ENCODE peak calls at places on chromosome 17, in four cellular contexts. M is GM23248, P is body of pancreas, A is OCI-LY7. F is an unnamed sample.

GRCh38 chr17:32993977-32994376 is 2.3 kb downstream of the SPACA3 start:
- DNase-seq in A (no peak), M (no peak), P (no peak), F (peak)

GRCh38 chr17:68676856-68677255 is 75.7 kb upstream of the FAM20A start:
- DNase-seq in P (no peak), A (no peak), M (no peak), F (no peak)

GRCh38 chr17:66281671-66282369 is 20.6 kb upstream of the PRKCA start:
- DNase-seq in A (no peak), P (no peak), M (no peak), F (no peak)

GRCh38 chr17:73453090-73453489 is 141.3 kb upstream of the CDC42EP4 start:
- DNase-seq in A (no peak), M (no peak), P (no peak), F (no peak)

GRCh38 chr17:413706-414440 is 61.3 kb upstream of the RPH3AL start:
- DNase-seq in A (no peak), M (no peak), P (no peak), F (peak)

GRCh38 chr17:28042721-28043291 is 329 bp downstream of the NLK start:
- DNase-seq in P (no peak), M (no peak), A (no peak), F (no peak)

GRCh38 chr17:6473128-6473767 is 29.0 kb downstream of the PIMREG start:
- DNase-seq in P (peak), A (peak), M (peak), F (peak)

GRCh38 chr17:1073241-1073962 is 76.5 kb downstream of the TIMM22 start:
- DNase-seq in P (no peak), M (no peak), A (no peak), F (no peak)

GRCh38 chr17:27239046-27239445 is 54.9 kb upstream of the WSB1 start:
- DNase-seq in A (no peak), M (no peak), P (no peak), F (no peak)

GRCh38 chr17:19787733-19788357 is 39.7 kb upstream of the ALDH3A1 start:
- DNase-seq in P (no peak), A (no peak), M (peak), F (no peak)

GRCh38 chr17:81682565-81683207 is 911 bp downstream of the ARL16 start:
- DNase-seq in M (peak), P (no peak), A (no peak), F (peak)

GRCh38 chr17:81868674-81869220 is 2.4 kb downstream of the ARHGDIA start:
- DNase-seq in M (peak), A (peak), P (peak), F (no peak)

GRCh38 chr17:65081439-65081838 is 24.9 kb upstream of the GNA13 start:
- DNase-seq in M (no peak), A (no peak), P (no peak), F (no peak)

GRCh38 chr17:44086364-44087311 is 16.1 kb downstream of the G6PC3 start:
- DNase-seq in A (no peak), P (peak), M (peak), F (peak)

GRCh38 chr17:50344712-50345380 is 1.1 kb upstream of the XYLT2 start:
- DNase-seq in M (no peak), P (no peak), A (no peak), F (peak)

GRCh38 chr17:17303010-17303846 is at the start of gene NT5M:
- DNase-seq in M (peak), P (peak), A (peak), F (peak)

GRCh38 chr17:82022310-82022980 is at the start of gene CENPX:
- DNase-seq in P (no peak), A (no peak), M (peak), F (no peak)

GRCh38 chr17:1758812-1759211 is 3.0 kb upstream of the SERPINF1 start:
- DNase-seq in P (no peak), M (no peak), A (no peak), F (peak)

GRCh38 chr17:38879878-38880727 is 10.2 kb downstream of the LASP1 start:
- DNase-seq in A (peak), P (peak), M (peak), F (no peak)

GRCh38 chr17:83178533-83179201 is 99.3 kb downstream of the METRNL start:
- DNase-seq in A (no peak), M (no peak), P (no peak), F (no peak)

F was measured in KBM-7.